ENCODE peak calls at places on chromosomes 6 and 20, in ten cellular contexts. I is EH; W is AML-193; N is left cardiac atrium; Y is mammary epithelial cell; M is Daoy; J is DMS 273 treated with DMSO at 0.1 percent for 48 hours; X is CD4-positive, CD25-positive, alpha-beta regulatory T cell; S is WTC11; G is stimulated activated naive CD8-positive, alpha-beta T cell treated with anti-CD3 and anti-CD28 coated beads, Interleukin-15, Interleukin-2, amounts not matched to agents 100 U/mL and 50 U/mL, for 24 hours. O is an unnamed sample.

GRCh38 chr6:114049367-114049966 is 78.5 kb upstream of the HDAC2 start:
- DNase-seq in I (peak; percentile 15), W (no peak), N (no peak), Y (peak; percentile 43), M (peak; percentile 7), J (no peak), X (no peak), S (no peak), G (no peak), O (peak; percentile 77)

GRCh38 chr20:50367739-50368375 is 142.3 kb upstream of the PTPN1 start:
- DNase-seq in I (no peak), W (no peak), N (no peak), Y (no peak), M (no peak), J (no peak), X (no peak), S (no peak), G (no peak), O (no peak)

GRCh38 chr6:155026366-155027045 is 31.4 kb downstream of the TIAM2 start:
- DNase-seq in I (peak; percentile 88), W (no peak), N (peak; percentile 42), Y (peak; percentile 90), M (peak; percentile 99), J (no peak), X (no peak), S (no peak), G (no peak), O (peak; percentile 93)

GRCh38 chr20:4026093-4026601 is 10.8 kb upstream of the RNF24 start:
- DNase-seq in I (peak; percentile 85), W (peak; percentile 23), N (no peak), Y (peak; percentile 69), M (peak; percentile 50), J (peak; percentile 93), X (no peak), S (no peak), G (no peak), O (peak; percentile 52)

GRCh38 chr6:29702519-29703103 is 20.6 kb upstream of the HLA-F start:
- DNase-seq in I (peak; percentile 22), W (peak; percentile 23), N (peak; percentile 53), Y (peak; percentile 35), M (peak; percentile 59), J (no peak), X (peak; percentile 41), S (peak; percentile 92), G (peak; percentile 93), O (peak; percentile 67)

GRCh38 chr6:169958510-169958909 is 207.1 kb downstream of the ERMARD start:
- DNase-seq in I (no peak), W (no peak), N (no peak), Y (no peak), M (no peak), J (no peak), X (no peak), S (no peak), G (no peak), O (no peak)

GRCh38 chr20:40009542-40009941 is 679.5 kb downstream of the MAFB start:
- DNase-seq in I (peak; percentile 48), W (no peak), N (no peak), Y (peak; percentile 45), M (no peak), J (no peak), X (no peak), S (no peak), G (no peak), O (no peak)

GRCh38 chr6:130520801-130521200 is 155.0 kb downstream of the TMEM200A start:
- DNase-seq in I (no peak), W (no peak), N (no peak), Y (no peak), M (no peak), J (no peak), X (no peak), S (no peak), G (no peak), O (no peak)

GRCh38 chr20:51335329-51335841 is 207.1 kb downstream of the NFATC2 start:
- DNase-seq in I (peak; percentile 99), W (no peak), N (no peak), Y (peak; percentile 82), M (peak; percentile 98), J (no peak), X (no peak), S (no peak), G (no peak), O (peak; percentile 51)

GRCh38 chr6:157029980-157030690 is 253.0 kb downstream of the ARID1B start:
- DNase-seq in I (no peak), W (no peak), N (no peak), Y (peak; percentile 90), M (no peak), J (no peak), X (no peak), S (no peak), G (no peak), O (no peak)

O was measured in kidney tubule cell.